ENCODE peak calls at places on chromosomes 12 and 14, in five cellular contexts. One of them, this sample, is unnamed.

GRCh38 chr12:49684310-49684854 is 22.8 kb downstream of the FMNL3 start:
- DNase-seq in fibroblast of the aortic adventitia: no peak
- DNase-seq in choroid plexus epithelial cell: no peak
- DNase-seq in suprapubic skin: no peak
- DNase-seq in fibroblast of lung: no peak
- DNase-seq in this sample: no peak

GRCh38 chr14:37253905-37254304 is 56.2 kb downstream of the MIPOL1 start:
- DNase-seq in fibroblast of the aortic adventitia: peak; percentile 79
- DNase-seq in suprapubic skin: no peak
- DNase-seq in fibroblast of lung: peak; percentile 76
- DNase-seq in choroid plexus epithelial cell: peak; percentile 85
- DNase-seq in this sample: peak; percentile 14

GRCh38 chr12:65100140-65100539 is 21.0 kb downstream of the WIF1 start:
- DNase-seq in choroid plexus epithelial cell: peak; percentile 30
- DNase-seq in suprapubic skin: no peak
- DNase-seq in fibroblast of lung: no peak
- DNase-seq in fibroblast of the aortic adventitia: no peak
- DNase-seq in this sample: no peak

GRCh38 chr14:101010293-101010692 is 106.8 kb upstream of the RTL1 start:
- DNase-seq in fibroblast of the aortic adventitia: no peak
- DNase-seq in fibroblast of lung: no peak
- DNase-seq in choroid plexus epithelial cell: no peak
- DNase-seq in suprapubic skin: peak; percentile 28
- DNase-seq in this sample: no peak

GRCh38 chr14:91575469-91576208 is 65.5 kb upstream of the PPP4R3A start:
- DNase-seq in fibroblast of the aortic adventitia: no peak
- DNase-seq in choroid plexus epithelial cell: no peak
- DNase-seq in suprapubic skin: no peak
- DNase-seq in fibroblast of lung: no peak
- DNase-seq in this sample: no peak

GRCh38 chr14:99420711-99421110 is 59.9 kb downstream of the SETD3 start:
- DNase-seq in suprapubic skin: no peak
- DNase-seq in fibroblast of the aortic adventitia: peak; percentile 46
- DNase-seq in fibroblast of lung: peak; percentile 13
- DNase-seq in choroid plexus epithelial cell: no peak
- DNase-seq in this sample: no peak

GRCh38 chr14:81313200-81313599 is 86.9 kb downstream of the STON2 start:
- DNase-seq in fibroblast of the aortic adventitia: no peak
- DNase-seq in fibroblast of lung: no peak
- DNase-seq in choroid plexus epithelial cell: no peak
- DNase-seq in suprapubic skin: no peak
- DNase-seq in this sample: no peak

GRCh38 chr12:76976777-76977465 is 88.4 kb downstream of the E2F7 start:
- DNase-seq in choroid plexus epithelial cell: peak; percentile 16
- DNase-seq in fibroblast of the aortic adventitia: peak; percentile 11
- DNase-seq in fibroblast of lung: peak; percentile 20
- DNase-seq in suprapubic skin: no peak
- DNase-seq in this sample: no peak

GRCh38 chr12:54324617-54325441 is at the start of gene COPZ1:
- DNase-seq in suprapubic skin: peak; percentile 98
- DNase-seq in fibroblast of the aortic adventitia: peak; percentile 100
- DNase-seq in fibroblast of lung: peak; percentile 100
- DNase-seq in choroid plexus epithelial cell: peak; percentile 100
- DNase-seq in this sample: peak; percentile 99

GRCh38 chr14:102986810-102987579 is 64.5 kb downstream of the AMN start:
- DNase-seq in choroid plexus epithelial cell: peak; percentile 67
- DNase-seq in suprapubic skin: no peak
- DNase-seq in fibroblast of the aortic adventitia: peak; percentile 74
- DNase-seq in fibroblast of lung: peak; percentile 82
- DNase-seq in this sample: no peak

GRCh38 chr12:131117438-131118245 is 163.9 kb downstream of the ADGRD1 start:
- DNase-seq in choroid plexus epithelial cell: no peak
- DNase-seq in fibroblast of the aortic adventitia: no peak
- DNase-seq in suprapubic skin: peak; percentile 39
- DNase-seq in fibroblast of lung: no peak
- DNase-seq in this sample: no peak

GRCh38 chr12:105223884-105224283 is 12.1 kb downstream of the APPL2 start:
- DNase-seq in choroid plexus epithelial cell: no peak
- DNase-seq in fibroblast of the aortic adventitia: no peak
- DNase-seq in suprapubic skin: no peak
- DNase-seq in fibroblast of lung: no peak
- DNase-seq in this sample: no peak

GRCh38 chr12:50166776-50167025 is 468 bp downstream of the CERS5 start:
- DNase-seq in suprapubic skin: peak; percentile 75
- DNase-seq in fibroblast of the aortic adventitia: no peak
- DNase-seq in fibroblast of lung: peak; percentile 52
- DNase-seq in choroid plexus epithelial cell: no peak
- DNase-seq in this sample: no peak

GRCh38 chr12:45192041-45192695 is 23.7 kb upstream of the ANO6 start:
- DNase-seq in suprapubic skin: no peak
- DNase-seq in choroid plexus epithelial cell: peak; percentile 77
- DNase-seq in fibroblast of the aortic adventitia: peak; percentile 55
- DNase-seq in fibroblast of lung: peak; percentile 79
- DNase-seq in this sample: no peak

GRCh38 chr12:59080101-59080500 is 159.8 kb upstream of the LRIG3 start:
- DNase-seq in fibroblast of the aortic adventitia: no peak
- DNase-seq in fibroblast of lung: no peak
- DNase-seq in suprapubic skin: no peak
- DNase-seq in choroid plexus epithelial cell: no peak
- DNase-seq in this sample: no peak

GRCh38 chr12:38154096-38155019 is 162.2 kb upstream of the ALG10B start:
- DNase-seq in suprapubic skin: no peak
- DNase-seq in choroid plexus epithelial cell: no peak
- DNase-seq in fibroblast of lung: no peak
- DNase-seq in fibroblast of the aortic adventitia: no peak
- DNase-seq in this sample: no peak

GRCh38 chr14:91177797-91178147 is 63.9 kb downstream of the DGLUCY start:
- DNase-seq in fibroblast of the aortic adventitia: no peak
- DNase-seq in fibroblast of lung: no peak
- DNase-seq in suprapubic skin: no peak
- DNase-seq in choroid plexus epithelial cell: no peak
- DNase-seq in this sample: no peak

GRCh38 chr12:53174881-53175491 is 5.5 kb upstream of the ZNF740 start:
- DNase-seq in choroid plexus epithelial cell: no peak
- DNase-seq in suprapubic skin: no peak
- DNase-seq in fibroblast of the aortic adventitia: peak; percentile 44
- DNase-seq in fibroblast of lung: peak; percentile 17
- DNase-seq in this sample: no peak

GRCh38 chr12:51330186-51330585 is 6.2 kb upstream of the BIN2 start:
- DNase-seq in choroid plexus epithelial cell: no peak
- DNase-seq in fibroblast of the aortic adventitia: no peak
- DNase-seq in fibroblast of lung: peak; percentile 10
- DNase-seq in suprapubic skin: no peak
- DNase-seq in this sample: no peak

GRCh38 chr12:110791589-110791988 is 48.9 kb upstream of the PPP1CC start:
- DNase-seq in choroid plexus epithelial cell: no peak
- DNase-seq in fibroblast of lung: no peak
- DNase-seq in fibroblast of the aortic adventitia: no peak
- DNase-seq in suprapubic skin: no peak
- DNase-seq in this sample: no peak

GRCh38 chr14:31286456-31287293 is 79.1 kb upstream of the HECTD1 start:
- DNase-seq in choroid plexus epithelial cell: no peak
- DNase-seq in fibroblast of the aortic adventitia: no peak
- DNase-seq in suprapubic skin: no peak
- DNase-seq in fibroblast of lung: no peak
- DNase-seq in this sample: no peak

DNA sequence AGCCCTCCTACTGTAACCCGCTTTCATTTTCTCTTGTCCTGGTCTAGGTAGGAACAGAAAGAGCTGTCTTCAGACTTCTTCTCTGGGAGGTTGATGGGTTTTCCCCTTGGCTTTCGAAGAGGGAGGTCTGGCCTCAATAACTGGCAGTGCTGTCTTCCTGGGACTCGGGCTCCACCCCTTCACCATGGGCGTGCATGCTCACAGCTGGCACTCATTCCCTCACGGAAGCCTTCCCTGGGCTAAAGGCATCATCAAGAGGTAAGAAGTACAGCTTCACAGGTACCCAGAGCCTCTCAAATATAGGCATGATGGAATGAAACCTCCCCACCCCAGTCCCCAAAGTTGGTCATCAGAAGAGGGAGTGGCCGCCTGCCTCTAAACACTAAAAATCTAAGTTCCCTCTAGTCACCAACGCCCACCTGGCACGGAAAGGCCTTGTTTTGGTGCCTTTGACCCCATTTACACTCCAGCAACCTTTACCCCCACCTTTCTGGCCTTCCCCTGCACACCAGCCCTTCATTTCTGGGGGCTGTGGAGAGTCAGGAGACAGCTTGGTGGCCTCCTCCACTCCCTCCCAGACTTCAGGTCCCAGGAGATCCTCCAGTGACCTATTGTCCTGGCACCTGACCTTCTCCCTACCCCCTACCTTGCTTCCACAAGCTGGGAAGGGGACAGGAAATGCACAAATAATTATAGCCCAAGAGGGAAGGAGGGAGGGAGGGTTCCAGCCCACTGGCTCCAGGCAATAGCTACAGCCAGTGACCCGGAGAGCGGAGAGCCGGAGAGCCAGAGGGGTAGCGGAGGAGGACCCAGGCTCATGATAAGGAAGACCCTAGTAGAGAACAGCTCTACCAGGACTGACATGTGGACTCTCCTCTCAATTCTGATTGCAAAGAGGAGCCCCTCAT is 2.8 kb downstream of the RAPGEF3 start:
- DNase-seq in fibroblast of the aortic adventitia: no peak
- DNase-seq in choroid plexus epithelial cell: no peak
- DNase-seq in fibroblast of lung: no peak
- DNase-seq in suprapubic skin: no peak
- DNase-seq in this sample: no peak
- TF ChIP-seq CTCF in fibroblast of the aortic adventitia: no peak
- TF ChIP-seq CTCF in choroid plexus epithelial cell: no peak
- TF ChIP-seq CTCF in fibroblast of lung: no peak
- TF ChIP-seq CTCF in suprapubic skin: no peak
- TF ChIP-seq CTCF in this sample: no peak

GRCh38 chr14:106228541-106229158 is 702.3 kb downstream of the TMEM121 start:
- DNase-seq in fibroblast of lung: no peak
- DNase-seq in fibroblast of the aortic adventitia: no peak
- DNase-seq in suprapubic skin: no peak
- DNase-seq in choroid plexus epithelial cell: no peak
- DNase-seq in this sample: no peak
- TF ChIP-seq CTCF in fibroblast of lung: no peak
- TF ChIP-seq CTCF in fibroblast of the aortic adventitia: no peak
- TF ChIP-seq CTCF in suprapubic skin: no peak
- TF ChIP-seq CTCF in choroid plexus epithelial cell: no peak
- TF ChIP-seq CTCF in this sample: no peak

DNA sequence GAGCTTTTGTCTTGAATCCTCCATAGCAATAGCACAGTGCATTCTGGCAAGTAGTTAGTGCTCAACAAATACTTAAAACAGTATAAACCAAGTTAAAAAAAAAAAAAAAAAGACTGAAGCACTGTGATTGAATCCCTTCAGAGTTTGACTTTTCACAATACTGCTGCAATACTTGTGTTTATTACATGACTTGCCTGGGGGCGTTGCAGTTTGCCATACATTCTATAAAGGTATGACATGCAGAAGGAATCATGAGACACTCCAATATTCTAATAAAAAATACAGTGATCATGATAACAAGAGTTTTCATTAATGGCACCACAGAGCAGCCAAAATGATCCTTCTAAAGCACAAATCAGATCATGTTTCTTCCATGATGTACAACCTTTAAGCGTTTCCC is 205.0 kb upstream of the CDKN3 start:
- DNase-seq in fibroblast of lung: no peak
- DNase-seq in fibroblast of the aortic adventitia: no peak
- DNase-seq in suprapubic skin: no peak
- DNase-seq in choroid plexus epithelial cell: no peak
- DNase-seq in this sample: no peak
- TF ChIP-seq CTCF in fibroblast of lung: no peak
- TF ChIP-seq CTCF in fibroblast of the aortic adventitia: no peak
- TF ChIP-seq CTCF in suprapubic skin: no peak
- TF ChIP-seq CTCF in choroid plexus epithelial cell: no peak
- TF ChIP-seq CTCF in this sample: no peak

GRCh38 chr12:114692558-114693531 is 8.9 kb upstream of the TBX3 start:
- DNase-seq in choroid plexus epithelial cell: no peak
- DNase-seq in suprapubic skin: no peak
- DNase-seq in fibroblast of lung: no peak
- DNase-seq in fibroblast of the aortic adventitia: peak; percentile 30
- DNase-seq in this sample: no peak
- TF ChIP-seq CTCF in choroid plexus epithelial cell: peak; percentile 28
- TF ChIP-seq CTCF in suprapubic skin: no peak
- TF ChIP-seq CTCF in fibroblast of lung: peak; percentile 32
- TF ChIP-seq CTCF in fibroblast of the aortic adventitia: no peak
- TF ChIP-seq CTCF in this sample: peak; percentile 22

GRCh38 chr12:40714636-40715035 is 22.4 kb downstream of the CNTN1 start:
- DNase-seq in suprapubic skin: no peak
- DNase-seq in fibroblast of lung: no peak
- DNase-seq in fibroblast of the aortic adventitia: no peak
- DNase-seq in choroid plexus epithelial cell: no peak
- DNase-seq in this sample: no peak

GRCh38 chr12:40716037-40716436 is 23.8 kb downstream of the CNTN1 start:
- DNase-seq in choroid plexus epithelial cell: no peak
- DNase-seq in fibroblast of the aortic adventitia: no peak
- DNase-seq in suprapubic skin: no peak
- DNase-seq in fibroblast of lung: no peak
- DNase-seq in this sample: no peak

GRCh38 chr12:40718878-40719372 is 26.7 kb downstream of the CNTN1 start:
- DNase-seq in fibroblast of the aortic adventitia: no peak
- DNase-seq in suprapubic skin: no peak
- DNase-seq in fibroblast of lung: no peak
- DNase-seq in choroid plexus epithelial cell: no peak
- DNase-seq in this sample: no peak

GRCh38 chr12:40723001-40723400 is 30.8 kb downstream of the CNTN1 start:
- DNase-seq in choroid plexus epithelial cell: no peak
- DNase-seq in fibroblast of lung: no peak
- DNase-seq in fibroblast of the aortic adventitia: no peak
- DNase-seq in suprapubic skin: no peak
- DNase-seq in this sample: no peak

DNA sequence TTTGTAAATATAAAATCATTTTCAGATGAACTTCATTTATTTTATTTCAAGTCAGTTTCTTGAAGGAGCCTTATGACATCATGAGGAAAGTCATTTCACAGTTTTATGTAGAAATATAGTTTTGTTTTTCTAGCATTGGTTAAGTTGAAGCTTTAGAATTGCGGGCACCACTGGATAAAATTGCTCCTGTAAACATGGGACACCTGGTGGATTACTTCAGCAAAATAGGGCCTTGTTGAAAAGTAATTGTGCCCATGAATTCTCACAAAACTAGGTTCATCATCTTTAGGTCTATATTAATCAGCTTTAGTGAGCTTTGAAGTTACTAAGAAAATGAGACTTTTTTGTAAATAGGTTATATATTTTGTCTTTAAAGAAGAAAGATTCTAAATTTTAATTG is 25.3 kb downstream of the CNTN1 start:
- DNase-seq in choroid plexus epithelial cell: no peak
- DNase-seq in suprapubic skin: no peak
- DNase-seq in fibroblast of the aortic adventitia: no peak
- DNase-seq in fibroblast of lung: no peak
- DNase-seq in this sample: no peak
- TF ChIP-seq CTCF in choroid plexus epithelial cell: no peak
- TF ChIP-seq CTCF in suprapubic skin: no peak
- TF ChIP-seq CTCF in fibroblast of the aortic adventitia: no peak
- TF ChIP-seq CTCF in fibroblast of lung: no peak
- TF ChIP-seq CTCF in this sample: no peak

DNA sequence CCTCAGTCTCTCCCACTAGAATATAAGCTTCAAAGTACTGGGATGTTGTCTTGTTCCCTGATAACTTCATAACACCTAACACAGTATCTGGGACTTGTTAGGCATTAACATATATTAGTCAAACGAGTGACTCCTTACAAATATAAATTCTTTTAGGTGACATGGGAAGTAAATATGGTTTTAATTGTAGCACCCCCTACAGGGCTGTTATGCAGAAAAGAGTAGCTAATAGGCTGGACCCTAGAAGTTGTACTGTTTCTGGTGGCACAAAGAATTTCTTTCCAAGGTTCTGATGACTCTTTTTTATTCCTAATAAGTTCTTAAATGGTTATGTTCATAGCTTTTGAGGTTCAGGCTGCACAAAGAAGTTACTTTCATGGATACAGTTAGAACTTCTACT is 29.8 kb downstream of the GPATCH2L start:
- DNase-seq in fibroblast of lung: no peak
- DNase-seq in suprapubic skin: no peak
- DNase-seq in fibroblast of the aortic adventitia: peak; percentile 7
- DNase-seq in choroid plexus epithelial cell: peak; percentile 47
- DNase-seq in this sample: no peak
- TF ChIP-seq CTCF in fibroblast of lung: peak; percentile 35
- TF ChIP-seq CTCF in suprapubic skin: no peak
- TF ChIP-seq CTCF in fibroblast of the aortic adventitia: peak; percentile 24
- TF ChIP-seq CTCF in choroid plexus epithelial cell: peak; percentile 47
- TF ChIP-seq CTCF in this sample: peak; percentile 9